ENCODE peak calls at places on chromosomes 13 and 19, in five cellular contexts. N is stimulated activated effector memory CD8-positive, alpha-beta T cell treated with anti-CD3 and anti-CD28 coated beads, Interleukin-12 subunit alpha, Interleukin-12 subunit beta, amount 100 ng/mL, for 72 hours; F is ascending aorta; B is activated CD8-positive, alpha-beta memory T cell treated with anti-CD3 and anti-CD28 coated beads for 1 hour; H is memory B cell. P is an unnamed sample.

GRCh38 chr19:6204212-6204611 is 68.7 kb downstream of the ACSBG2 start:
- DNase-seq in N (no peak), F (no peak), B (no peak), H (no peak), P (no peak)

GRCh38 chr13:30464496-30465351 is 1.0 kb downstream of the HMGB1 start:
- DNase-seq in N (peak; percentile 86), F (no peak), B (peak; percentile 61), H (peak; percentile 66), P (no peak)

GRCh38 chr13:25214371-25215252 is 42.5 kb upstream of the AMER2 start:
- DNase-seq in N (no peak), F (no peak), B (no peak), H (no peak), P (no peak)

GRCh38 chr13:48161530-48162179 is 66.8 kb upstream of the MED4 start:
- DNase-seq in N (no peak), F (peak; percentile 30), B (no peak), H (no peak), P (no peak)

GRCh38 chr13:61383101-61383500 is 32.5 kb downstream of the PCDH20 start:
- DNase-seq in N (no peak), F (no peak), B (no peak), H (no peak), P (no peak)

GRCh38 chr19:44747739-44748425 is 626 bp upstream of the BCL3 start:
- DNase-seq in N (peak; percentile 82), F (no peak), B (no peak), H (peak; percentile 56), P (no peak)

GRCh38 chr13:98143157-98143553 is 261 bp downstream of the FARP1 start:
- DNase-seq in N (no peak), F (no peak), B (no peak), H (no peak), P (no peak)

GRCh38 chr13:67134322-67135129 is 95.6 kb downstream of the PCDH9 start:
- DNase-seq in N (no peak), F (no peak), B (no peak), H (no peak), P (no peak)

GRCh38 chr13:106291006-106291405 is 244.5 kb downstream of the EFNB2 start:
- DNase-seq in N (no peak), F (no peak), B (no peak), H (no peak), P (no peak)